ENCODE peak calls at places on chromosomes 1 and 21, in seven cellular contexts. X is K562, R is trophoblast cell, B is A549, M is mesendoderm, N is IMR-90, E is Karpas-422. C is an unnamed sample.
A peak's percentile ranks its signal among the peaks of the same experiment; 100 is the strongest.

GRCh38 chr1:231818342-231818741 is 191.8 kb downstream of the DISC1 start:
- DNase-seq in E (no peak), B (no peak), R (no peak), M (peak; percentile 32), N (no peak), X (no peak), C (no peak)

GRCh38 chr1:66925944-66926343 is 1.2 kb downstream of the MIER1 start:
- DNase-seq in X (peak; percentile 58), N (no peak), E (peak; percentile 65), B (no peak), M (peak; percentile 38), R (no peak), C (no peak)

GRCh38 chr1:1122078-1122811 is 6.4 kb upstream of the C1orf159 start:
- DNase-seq in N (peak; percentile 59), X (peak; percentile 69), R (peak; percentile 91), B (peak; percentile 76), E (peak; percentile 90), M (peak; percentile 71), C (peak; percentile 45)

GRCh38 chr1:245500546-245500945 is 345.8 kb downstream of the KIF26B start:
- DNase-seq in M (peak; percentile 57), N (peak; percentile 66), B (no peak), R (no peak), X (no peak), E (peak; percentile 32), C (peak; percentile 94)

GRCh38 chr1:55150880-55151582 is 64.1 kb downstream of the USP24 start:
- DNase-seq in X (no peak), R (no peak), M (no peak), E (no peak), N (no peak), B (no peak), C (no peak)

GRCh38 chr1:53413175-53414001 is 45.8 kb upstream of the DMRTB1 start:
- DNase-seq in R (no peak), B (no peak), M (peak; percentile 55), X (no peak), N (peak; percentile 89), E (no peak), C (peak; percentile 95)

GRCh38 chr1:68011786-68012375 is 38.5 kb downstream of the DIRAS3 start:
- DNase-seq in X (no peak), N (peak; percentile 18), B (no peak), R (peak; percentile 3), M (no peak), E (no peak), C (no peak)

GRCh38 chr1:158019177-158019868 is 25.9 kb downstream of the KIRREL1 start:
- DNase-seq in R (peak; percentile 68), E (no peak), X (no peak), M (peak; percentile 98), N (peak; percentile 94), B (peak; percentile 76), C (peak; percentile 98)

GRCh38 chr1:247367786-247368342 is 36.2 kb upstream of the ZNF496 start:
- DNase-seq in E (no peak), X (peak; percentile 55), R (no peak), N (peak; percentile 73), B (no peak), M (peak; percentile 26), C (no peak)

GRCh38 chr1:147079400-147080012 is 92.8 kb downstream of the PRKAB2 start:
- DNase-seq in B (no peak), R (no peak), N (no peak), X (no peak), E (no peak), M (no peak), C (no peak)

GRCh38 chr1:174407705-174408104 is 40.1 kb upstream of the GPR52 start:
- DNase-seq in N (no peak), E (no peak), X (no peak), M (no peak), B (no peak), R (peak; percentile 68), C (no peak)

GRCh38 chr1:234776875-234777849 is 167.2 kb upstream of the IRF2BP2 start:
- DNase-seq in E (peak; percentile 50), M (no peak), N (no peak), X (peak; percentile 41), B (no peak), R (peak; percentile 18), C (no peak)

GRCh38 chr1:78035121-78035520 is 10.6 kb upstream of the GIPC2 start:
- DNase-seq in N (peak; percentile 25), E (no peak), B (no peak), X (no peak), R (no peak), M (no peak), C (no peak)

GRCh38 chr1:194654956-194655355 is 1468.5 kb upstream of the B3GALT2 start:
- DNase-seq in N (no peak), B (no peak), R (no peak), E (no peak), M (no peak), X (no peak), C (no peak)

GRCh38 chr1:171090604-171091003 is at the start of gene FMO3:
- DNase-seq in E (peak; percentile 21), X (no peak), R (no peak), N (no peak), M (no peak), B (no peak), C (no peak)

GRCh38 chr1:63575340-63575826 is 17.8 kb upstream of the PGM1 start:
- DNase-seq in B (no peak), X (peak; percentile 23), N (peak; percentile 16), R (peak; percentile 81), M (no peak), E (peak; percentile 77), C (peak; percentile 59)

GRCh38 chr1:53126495-53126894 is 15.9 kb downstream of the SLC1A7 start:
- DNase-seq in E (no peak), X (no peak), B (no peak), R (no peak), N (no peak), M (no peak), C (no peak)

GRCh38 chr1:59125154-59125553 is 171.7 kb upstream of the FGGY start:
- DNase-seq in R (no peak), M (no peak), N (no peak), X (no peak), B (no peak), E (no peak), C (no peak)

GRCh38 chr21:43917515-43918384 is 52.7 kb downstream of the AGPAT3 start:
- DNase-seq in M (no peak), X (peak; percentile 68), E (peak; percentile 58), N (no peak), B (no peak), R (no peak), C (no peak)

GRCh38 chr1:70115315-70115714 is 90.1 kb downstream of the LRRC40 start:
- DNase-seq in B (no peak), N (no peak), R (no peak), E (no peak), X (no peak), M (no peak), C (no peak)

GRCh38 chr1:1483714-1484113 is 12.1 kb downstream of the ATAD3B start:
- DNase-seq in X (no peak), R (no peak), E (no peak), M (no peak), N (no peak), B (no peak), C (no peak)

GRCh38 chr1:30331415-30332065 is 391.8 kb downstream of the MATN1 start:
- DNase-seq in R (no peak), M (no peak), N (no peak), B (no peak), X (no peak), E (no peak), C (no peak)
- H3K4me1 ChIP-seq in R (no peaks in the 10 kb centered on the region), M (no peaks in the 10 kb centered on the region), N (no peaks in the 10 kb centered on the region), B (no peaks in the 10 kb centered on the region), X (no peaks in the 10 kb centered on the region), E (no peaks in the 10 kb centered on the region), C (no peaks in the 10 kb centered on the region)

GRCh38 chr1:211648980-211649934 is 26.2 kb downstream of the NEK2 start:
- DNase-seq in X (peak; percentile 64), E (no peak), B (peak; percentile 55), M (no peak), N (peak; percentile 35), R (peak; percentile 49), C (peak; percentile 41)

GRCh38 chr1:211650922-211651303 is 24.5 kb downstream of the NEK2 start:
- DNase-seq in X (no peak), B (no peak), N (no peak), E (no peak), R (no peak), M (no peak), C (no peak)

GRCh38 chr1:211647666-211648065 is 27.8 kb downstream of the NEK2 start:
- DNase-seq in E (no peak), R (no peak), B (no peak), X (no peak), N (no peak), M (no peak), C (no peak)

GRCh38 chr1:211646566-211646965 is 28.9 kb downstream of the NEK2 start:
- DNase-seq in B (no peak), E (no peak), N (no peak), M (no peak), R (no peak), X (no peak), C (no peak)

GRCh38 chr1:211648336-211648735 is 27.1 kb downstream of the NEK2 start:
- DNase-seq in B (peak; percentile 37), X (peak; percentile 47), M (peak; percentile 50), N (peak; percentile 53), R (peak; percentile 82), E (no peak), C (peak; percentile 59)
- H3K4me2 ChIP-seq in B (peak overlapping the region; percentile 29), X (no peak overlapping the region), M (no peak overlapping the region), N (no peak overlapping the region), R (no peak overlapping the region), E (no peak overlapping the region), C (no peak overlapping the region)

DNA sequence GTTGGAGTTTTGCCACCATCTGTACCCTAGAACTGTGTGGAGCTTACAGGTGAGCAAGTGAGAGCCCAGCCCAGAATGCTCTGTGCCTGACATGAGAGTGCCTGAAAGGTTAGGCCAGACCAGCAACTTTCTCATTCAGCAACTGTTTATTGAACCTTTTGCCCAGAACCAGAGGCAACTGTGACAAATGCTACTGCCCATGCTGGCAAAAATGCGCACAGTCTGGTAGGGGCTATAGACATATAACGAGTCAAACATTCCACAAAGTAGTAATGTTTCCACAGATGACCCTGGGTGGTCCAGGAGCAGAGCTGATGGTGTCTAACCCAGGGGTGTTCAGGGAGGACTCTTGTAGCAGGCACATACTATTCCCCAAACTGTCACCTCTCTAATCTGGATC is 56.0 kb upstream of the GCLM start:
- DNase-seq in X (no peak), R (peak; percentile 80), M (no peak), B (no peak), E (no peak), N (no peak), C (no peak)
- H3K4me1 ChIP-seq in X (no peaks in the 10 kb centered on the region), R (peaks cover 18% of the 10 kb centered on the region), M (no peaks in the 10 kb centered on the region), B (peaks cover 52% of the 10 kb centered on the region), E (no peaks in the 10 kb centered on the region), N (peaks cover 8% of the 10 kb centered on the region), C (no peaks in the 10 kb centered on the region)

GRCh38 chr1:153793261-153793972 is 18.2 kb downstream of the SLC27A3 start:
- DNase-seq in R (no peak), B (no peak), E (no peak), N (no peak), M (no peak), X (no peak), C (no peak)

GRCh38 chr1:153792631-153793041 is 17.4 kb downstream of the SLC27A3 start:
- DNase-seq in R (no peak), X (no peak), B (no peak), M (no peak), E (no peak), N (no peak), C (no peak)

GRCh38 chr1:153790996-153791855 is 16.0 kb downstream of the SLC27A3 start:
- DNase-seq in M (no peak), B (no peak), X (peak; percentile 19), R (peak; percentile 43), N (peak; percentile 94), E (peak; percentile 94), C (peak; percentile 85)

GRCh38 chr1:153790282-153790995 is 15.2 kb downstream of the SLC27A3 start:
- DNase-seq in M (no peak), B (no peak), N (peak; percentile 84), R (peak; percentile 18), X (no peak), E (no peak), C (peak; percentile 65)

GRCh38 chr1:153791856-153792253 is 16.6 kb downstream of the SLC27A3 start:
- DNase-seq in X (no peak), N (peak; percentile 72), R (peak; percentile 13), B (no peak), E (no peak), M (no peak), C (peak; percentile 43)
- H3K4me2 ChIP-seq in X (no peak overlapping the region), N (peak overlapping the region; percentile 68), R (no peak overlapping the region), B (no peak overlapping the region), E (peak overlapping the region; percentile 56), M (no peak overlapping the region), C (peak overlapping the region; percentile 66)